ENCODE peak calls at places on chromosomes 2 and 18, in ten cellular contexts. One of them, this sample, is unnamed.

GRCh38 chr18:48581206-48581605 is 42.4 kb downstream of the CTIF start:
- DNase-seq in psoas muscle: no peak
- DNase-seq in mesenchymal stem cell: no peak
- DNase-seq in colonic mucosa: no peak
- DNase-seq in uterus: no peak
- DNase-seq in sigmoid colon: no peak
- DNase-seq in testis: no peak
- DNase-seq in K562: no peak
- DNase-seq in fibroblast of lung: no peak
- DNase-seq in heart right ventricle: no peak
- DNase-seq in this sample: no peak

GRCh38 chr2:61658841-61659780 is 121.0 kb upstream of the XPO1 start:
- DNase-seq in psoas muscle: no peak
- DNase-seq in mesenchymal stem cell: peak; percentile 60
- DNase-seq in colonic mucosa: no peak
- DNase-seq in uterus: no peak
- DNase-seq in sigmoid colon: no peak
- DNase-seq in testis: no peak
- DNase-seq in K562: peak; percentile 58
- DNase-seq in fibroblast of lung: peak; percentile 51
- DNase-seq in heart right ventricle: no peak
- DNase-seq in this sample: no peak

GRCh38 chr2:239801404-239802100 is 223.6 kb downstream of the NDUFA10 start:
- DNase-seq in psoas muscle: no peak
- DNase-seq in mesenchymal stem cell: no peak
- DNase-seq in colonic mucosa: no peak
- DNase-seq in uterus: no peak
- DNase-seq in sigmoid colon: peak; percentile 39
- DNase-seq in testis: peak; percentile 9
- DNase-seq in K562: no peak
- DNase-seq in fibroblast of lung: no peak
- DNase-seq in heart right ventricle: no peak
- DNase-seq in this sample: no peak

GRCh38 chr2:77588438-77588837 is 66.3 kb upstream of the LRRTM4 start:
- DNase-seq in psoas muscle: no peak
- DNase-seq in mesenchymal stem cell: no peak
- DNase-seq in colonic mucosa: no peak
- DNase-seq in uterus: no peak
- DNase-seq in sigmoid colon: no peak
- DNase-seq in testis: no peak
- DNase-seq in K562: no peak
- DNase-seq in fibroblast of lung: no peak
- DNase-seq in heart right ventricle: no peak
- DNase-seq in this sample: no peak

GRCh38 chr18:12079504-12080237 is 14.0 kb upstream of the ANKRD62 start:
- DNase-seq in psoas muscle: no peak
- DNase-seq in mesenchymal stem cell: no peak
- DNase-seq in colonic mucosa: no peak
- DNase-seq in uterus: no peak
- DNase-seq in sigmoid colon: no peak
- DNase-seq in testis: peak; percentile 60
- DNase-seq in K562: no peak
- DNase-seq in fibroblast of lung: peak; percentile 86
- DNase-seq in heart right ventricle: peak; percentile 21
- DNase-seq in this sample: no peak

GRCh38 chr2:15218423-15219086 is 342.6 kb downstream of the NBAS start:
- DNase-seq in psoas muscle: no peak
- DNase-seq in mesenchymal stem cell: no peak
- DNase-seq in colonic mucosa: no peak
- DNase-seq in uterus: no peak
- DNase-seq in sigmoid colon: no peak
- DNase-seq in testis: no peak
- DNase-seq in K562: no peak
- DNase-seq in fibroblast of lung: no peak
- DNase-seq in heart right ventricle: no peak
- DNase-seq in this sample: no peak

GRCh38 chr2:129061079-129061785 is 742.6 kb upstream of the HS6ST1 start:
- DNase-seq in psoas muscle: no peak
- DNase-seq in mesenchymal stem cell: peak; percentile 92
- DNase-seq in colonic mucosa: no peak
- DNase-seq in uterus: no peak
- DNase-seq in sigmoid colon: no peak
- DNase-seq in testis: no peak
- DNase-seq in K562: peak; percentile 7
- DNase-seq in fibroblast of lung: peak; percentile 90
- DNase-seq in heart right ventricle: no peak
- DNase-seq in this sample: no peak

GRCh38 chr2:101135412-101136296 is 15.5 kb downstream of the TBC1D8 start:
- DNase-seq in psoas muscle: no peak
- DNase-seq in mesenchymal stem cell: no peak
- DNase-seq in colonic mucosa: no peak
- DNase-seq in uterus: no peak
- DNase-seq in sigmoid colon: no peak
- DNase-seq in testis: no peak
- DNase-seq in K562: no peak
- DNase-seq in fibroblast of lung: no peak
- DNase-seq in heart right ventricle: no peak
- DNase-seq in this sample: no peak

GRCh38 chr2:217290467-217290866 is 430.6 kb upstream of the TNP1 start:
- DNase-seq in psoas muscle: no peak
- DNase-seq in mesenchymal stem cell: no peak
- DNase-seq in colonic mucosa: no peak
- DNase-seq in uterus: no peak
- DNase-seq in sigmoid colon: no peak
- DNase-seq in testis: no peak
- DNase-seq in K562: no peak
- DNase-seq in fibroblast of lung: no peak
- DNase-seq in heart right ventricle: no peak
- DNase-seq in this sample: no peak

GRCh38 chr18:46343940-46344372 is 239.8 kb downstream of the HAUS1 start:
- DNase-seq in psoas muscle: peak; percentile 59
- DNase-seq in mesenchymal stem cell: no peak
- DNase-seq in colonic mucosa: peak; percentile 24
- DNase-seq in uterus: no peak
- DNase-seq in sigmoid colon: peak; percentile 65
- DNase-seq in testis: no peak
- DNase-seq in K562: peak; percentile 10
- DNase-seq in fibroblast of lung: no peak
- DNase-seq in heart right ventricle: peak; percentile 37
- DNase-seq in this sample: peak; percentile 93

GRCh38 chr2:176931588-176932563 is 280.7 kb upstream of the HNRNPA3 start:
- DNase-seq in psoas muscle: no peak
- DNase-seq in mesenchymal stem cell: peak; percentile 37
- DNase-seq in colonic mucosa: no peak
- DNase-seq in uterus: no peak
- DNase-seq in sigmoid colon: no peak
- DNase-seq in testis: no peak
- DNase-seq in K562: peak; percentile 30
- DNase-seq in fibroblast of lung: peak; percentile 3
- DNase-seq in heart right ventricle: no peak
- DNase-seq in this sample: peak; percentile 48

GRCh38 chr18:22467760-22468553 is 50.2 kb upstream of the CTAGE1 start:
- DNase-seq in psoas muscle: no peak
- DNase-seq in mesenchymal stem cell: peak; percentile 98
- DNase-seq in colonic mucosa: no peak
- DNase-seq in uterus: peak; percentile 60
- DNase-seq in sigmoid colon: no peak
- DNase-seq in testis: no peak
- DNase-seq in K562: peak; percentile 39
- DNase-seq in fibroblast of lung: peak; percentile 99
- DNase-seq in heart right ventricle: no peak
- DNase-seq in this sample: no peak

GRCh38 chr18:50097702-50098101 is 97.2 kb downstream of the MYO5B start:
- DNase-seq in psoas muscle: peak; percentile 67
- DNase-seq in mesenchymal stem cell: no peak
- DNase-seq in colonic mucosa: peak; percentile 70
- DNase-seq in uterus: no peak
- DNase-seq in sigmoid colon: no peak
- DNase-seq in testis: no peak
- DNase-seq in K562: no peak
- DNase-seq in fibroblast of lung: peak; percentile 60
- DNase-seq in heart right ventricle: no peak
- DNase-seq in this sample: no peak

DNA sequence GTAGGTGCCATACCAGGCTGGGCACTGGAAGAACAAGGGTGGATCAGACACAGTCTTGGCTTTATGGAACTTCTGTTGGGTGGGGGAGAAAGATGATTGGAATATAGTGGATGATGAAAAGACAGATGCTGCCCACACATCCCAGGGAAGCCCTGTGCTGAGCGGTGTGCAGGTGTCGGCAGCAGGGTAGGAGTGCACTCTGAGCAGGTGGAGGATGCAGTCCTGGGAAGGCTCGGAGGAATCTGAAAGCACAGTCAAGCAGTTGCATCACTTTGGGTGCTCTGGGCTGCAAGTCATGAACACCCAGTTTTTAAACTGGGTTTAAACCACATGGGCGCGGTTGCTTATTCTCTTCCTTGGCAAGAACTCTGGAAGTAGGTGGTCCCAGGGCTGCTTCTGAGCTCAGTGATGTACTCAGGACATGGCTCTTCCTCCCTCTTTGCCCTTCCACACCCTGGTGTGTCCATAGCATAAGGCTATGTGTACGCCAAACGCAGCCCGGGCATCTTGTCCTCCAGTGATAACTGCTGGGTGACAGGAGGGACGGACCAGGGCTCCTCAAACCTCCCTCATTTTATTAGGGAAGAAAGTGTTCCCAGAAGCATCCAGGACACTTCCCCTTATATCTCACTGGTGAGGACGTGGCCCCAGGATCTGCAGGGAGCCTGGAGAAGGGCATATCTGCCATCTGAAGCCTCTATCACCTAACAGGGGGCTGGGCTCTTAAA is 84.0 kb downstream of the SH3RF3 start:
- DNase-seq in psoas muscle: no peak
- DNase-seq in mesenchymal stem cell: no peak
- DNase-seq in colonic mucosa: no peak
- DNase-seq in uterus: no peak
- DNase-seq in sigmoid colon: peak; percentile 44
- DNase-seq in testis: no peak
- DNase-seq in K562: no peak
- DNase-seq in fibroblast of lung: no peak
- DNase-seq in heart right ventricle: no peak
- DNase-seq in this sample: no peak
- H3K4me1 ChIP-seq in psoas muscle: peaks cover 57% of the 10 kb centered on the region
- H3K4me1 ChIP-seq in mesenchymal stem cell: peaks cover 33% of the 10 kb centered on the region
- H3K4me1 ChIP-seq in colonic mucosa: peaks cover 5% of the 10 kb centered on the region
- H3K4me1 ChIP-seq in uterus: peaks cover 8% of the 10 kb centered on the region
- H3K4me1 ChIP-seq in sigmoid colon: peaks cover 34% of the 10 kb centered on the region
- H3K4me1 ChIP-seq in testis: no peaks in the 10 kb centered on the region
- H3K4me1 ChIP-seq in K562: peaks cover 10% of the 10 kb centered on the region
- H3K4me1 ChIP-seq in fibroblast of lung: peaks cover 47% of the 10 kb centered on the region
- H3K4me1 ChIP-seq in heart right ventricle: peaks cover 48% of the 10 kb centered on the region
- H3K4me1 ChIP-seq in this sample: peaks cover 52% of the 10 kb centered on the region

DNA sequence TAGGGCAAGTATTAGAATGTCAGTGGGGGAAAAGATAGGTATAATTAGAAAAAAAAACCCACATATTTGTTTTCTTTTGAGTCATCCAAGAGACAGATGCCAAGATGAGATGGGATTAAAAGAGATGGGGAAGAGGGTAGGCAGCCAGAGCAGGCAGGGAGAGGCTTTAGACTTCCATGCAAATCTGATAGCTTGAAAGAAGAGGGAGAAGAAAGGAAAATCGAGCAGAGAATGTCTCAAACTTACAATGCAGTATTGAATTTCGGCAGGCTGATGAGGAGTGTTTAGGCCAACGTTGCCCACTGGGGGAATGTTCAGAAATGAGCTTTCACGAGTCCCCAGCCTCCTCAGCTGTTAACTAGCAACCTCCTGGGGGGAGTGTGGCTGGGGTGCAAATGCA is 91.3 kb downstream of the SPATS2L start:
- DNase-seq in psoas muscle: no peak
- DNase-seq in mesenchymal stem cell: peak; percentile 15
- DNase-seq in colonic mucosa: no peak
- DNase-seq in uterus: no peak
- DNase-seq in sigmoid colon: no peak
- DNase-seq in testis: no peak
- DNase-seq in K562: no peak
- DNase-seq in fibroblast of lung: peak; percentile 74
- DNase-seq in heart right ventricle: no peak
- DNase-seq in this sample: no peak
- H3K27ac ChIP-seq in psoas muscle: no peak overlapping the region
- H3K27ac ChIP-seq in mesenchymal stem cell: peak overlapping the region; percentile 77
- H3K27ac ChIP-seq in colonic mucosa: no peak overlapping the region
- H3K27ac ChIP-seq in uterus: no peak overlapping the region
- H3K27ac ChIP-seq in sigmoid colon: no peak overlapping the region
- H3K27ac ChIP-seq in testis: no peak overlapping the region
- H3K27ac ChIP-seq in K562: no peak overlapping the region
- H3K27ac ChIP-seq in fibroblast of lung: peak overlapping the region; percentile 47
- H3K27ac ChIP-seq in heart right ventricle: no peak overlapping the region
- H3K27ac ChIP-seq in this sample: no peak overlapping the region

GRCh38 chr2:69102234-69102633 is 89.3 kb downstream of the ANTXR1 start:
- DNase-seq in psoas muscle: no peak
- DNase-seq in mesenchymal stem cell: no peak
- DNase-seq in colonic mucosa: no peak
- DNase-seq in uterus: no peak
- DNase-seq in sigmoid colon: no peak
- DNase-seq in testis: no peak
- DNase-seq in K562: no peak
- DNase-seq in fibroblast of lung: no peak
- DNase-seq in heart right ventricle: no peak
- DNase-seq in this sample: no peak
- H3K36me3 ChIP-seq in psoas muscle: no peaks in the 10 kb centered on the region
- H3K36me3 ChIP-seq in mesenchymal stem cell: peaks cover 13% of the 10 kb centered on the region
- H3K36me3 ChIP-seq in colonic mucosa: no peaks in the 10 kb centered on the region
- H3K36me3 ChIP-seq in uterus: no peaks in the 10 kb centered on the region
- H3K36me3 ChIP-seq in sigmoid colon: peaks cover 4% of the 10 kb centered on the region
- H3K36me3 ChIP-seq in testis: no peaks in the 10 kb centered on the region
- H3K36me3 ChIP-seq in K562: no peaks in the 10 kb centered on the region
- H3K36me3 ChIP-seq in fibroblast of lung: no peaks in the 10 kb centered on the region
- H3K36me3 ChIP-seq in heart right ventricle: no peaks in the 10 kb centered on the region
- H3K36me3 ChIP-seq in this sample: no peaks in the 10 kb centered on the region

GRCh38 chr2:37566517-37566961 is 104.9 kb downstream of the CDC42EP3 start:
- DNase-seq in psoas muscle: no peak
- DNase-seq in mesenchymal stem cell: peak; percentile 69
- DNase-seq in colonic mucosa: no peak
- DNase-seq in uterus: no peak
- DNase-seq in sigmoid colon: no peak
- DNase-seq in testis: no peak
- DNase-seq in K562: no peak
- DNase-seq in fibroblast of lung: peak; percentile 80
- DNase-seq in heart right ventricle: no peak
- DNase-seq in this sample: no peak

GRCh38 chr2:37563375-37564011 is 107.9 kb downstream of the CDC42EP3 start:
- DNase-seq in psoas muscle: no peak
- DNase-seq in mesenchymal stem cell: no peak
- DNase-seq in colonic mucosa: no peak
- DNase-seq in uterus: no peak
- DNase-seq in sigmoid colon: no peak
- DNase-seq in testis: no peak
- DNase-seq in K562: no peak
- DNase-seq in fibroblast of lung: no peak
- DNase-seq in heart right ventricle: no peak
- DNase-seq in this sample: no peak

GRCh38 chr2:37561615-37562569 is 109.5 kb downstream of the CDC42EP3 start:
- DNase-seq in psoas muscle: no peak
- DNase-seq in mesenchymal stem cell: peak; percentile 91
- DNase-seq in colonic mucosa: no peak
- DNase-seq in uterus: no peak
- DNase-seq in sigmoid colon: no peak
- DNase-seq in testis: peak; percentile 62
- DNase-seq in K562: peak; percentile 87
- DNase-seq in fibroblast of lung: peak; percentile 98
- DNase-seq in heart right ventricle: no peak
- DNase-seq in this sample: no peak

GRCh38 chr2:37560863-37561614 is 110.4 kb downstream of the CDC42EP3 start:
- DNase-seq in psoas muscle: no peak
- DNase-seq in mesenchymal stem cell: no peak
- DNase-seq in colonic mucosa: no peak
- DNase-seq in uterus: no peak
- DNase-seq in sigmoid colon: no peak
- DNase-seq in testis: no peak
- DNase-seq in K562: no peak
- DNase-seq in fibroblast of lung: peak; percentile 50
- DNase-seq in heart right ventricle: no peak
- DNase-seq in this sample: no peak

GRCh38 chr2:37564356-37564755 is 107.1 kb downstream of the CDC42EP3 start:
- DNase-seq in psoas muscle: no peak
- DNase-seq in mesenchymal stem cell: no peak
- DNase-seq in colonic mucosa: no peak
- DNase-seq in uterus: no peak
- DNase-seq in sigmoid colon: no peak
- DNase-seq in testis: no peak
- DNase-seq in K562: no peak
- DNase-seq in fibroblast of lung: no peak
- DNase-seq in heart right ventricle: no peak
- DNase-seq in this sample: no peak
- H3K4me1 ChIP-seq in psoas muscle: peaks cover 12% of the 10 kb centered on the region
- H3K4me1 ChIP-seq in mesenchymal stem cell: peaks cover 2% of the 10 kb centered on the region
- H3K4me1 ChIP-seq in colonic mucosa: no peaks in the 10 kb centered on the region
- H3K4me1 ChIP-seq in uterus: no peaks in the 10 kb centered on the region
- H3K4me1 ChIP-seq in sigmoid colon: peaks cover 9% of the 10 kb centered on the region
- H3K4me1 ChIP-seq in testis: peaks cover 13% of the 10 kb centered on the region
- H3K4me1 ChIP-seq in K562: peaks cover 32% of the 10 kb centered on the region
- H3K4me1 ChIP-seq in fibroblast of lung: peaks cover 20% of the 10 kb centered on the region
- H3K4me1 ChIP-seq in heart right ventricle: peaks cover 19% of the 10 kb centered on the region
- H3K4me1 ChIP-seq in this sample: peaks cover 11% of the 10 kb centered on the region

This sample was measured in CD4-positive, CD25-positive, alpha-beta regulatory T cell.